ENCODE peak calls at places on chromosome 1, in seven cellular contexts. One of them, this sample, is unnamed.

GRCh38 chr1:105934806-105935205 is 1121.7 kb upstream of the PRMT6 start:
- DNase-seq in activated gamma-delta T cell treated with anti-CD3 and anti-CD28 coated beads, Interleukin-2, amount 50 U/mL, for 16 hours: no peak
- DNase-seq in nucleus accumbens: no peak
- DNase-seq in transverse colon: no peak
- DNase-seq in 8988T: no peak
- DNase-seq in A549: no peak
- DNase-seq in fibroblast of the conjunctiva: no peak
- DNase-seq in this sample: no peak

GRCh38 chr1:228228601-228229074 is 20.8 kb downstream of the OBSCN start:
- DNase-seq in A549: peak
- DNase-seq in fibroblast of the conjunctiva: peak
- DNase-seq in activated gamma-delta T cell treated with anti-CD3 and anti-CD28 coated beads, Interleukin-2, amount 50 U/mL, for 16 hours: no peak
- DNase-seq in nucleus accumbens: no peak
- DNase-seq in 8988T: no peak
- DNase-seq in transverse colon: no peak
- DNase-seq in this sample: no peak

GRCh38 chr1:164969256-164969655 is 387.3 kb downstream of the LMX1A start:
- DNase-seq in transverse colon: no peak
- DNase-seq in activated gamma-delta T cell treated with anti-CD3 and anti-CD28 coated beads, Interleukin-2, amount 50 U/mL, for 16 hours: no peak
- DNase-seq in A549: no peak
- DNase-seq in nucleus accumbens: no peak
- DNase-seq in fibroblast of the conjunctiva: no peak
- DNase-seq in 8988T: no peak
- DNase-seq in this sample: no peak

GRCh38 chr1:223355699-223356098 is 8.3 kb downstream of the SUSD4 start:
- DNase-seq in nucleus accumbens: no peak
- DNase-seq in transverse colon: no peak
- DNase-seq in A549: no peak
- DNase-seq in 8988T: no peak
- DNase-seq in activated gamma-delta T cell treated with anti-CD3 and anti-CD28 coated beads, Interleukin-2, amount 50 U/mL, for 16 hours: no peak
- DNase-seq in fibroblast of the conjunctiva: no peak
- DNase-seq in this sample: no peak

GRCh38 chr1:51569284-51570062 is 47.4 kb upstream of the OSBPL9 start:
- DNase-seq in A549: peak
- DNase-seq in 8988T: no peak
- DNase-seq in nucleus accumbens: no peak
- DNase-seq in activated gamma-delta T cell treated with anti-CD3 and anti-CD28 coated beads, Interleukin-2, amount 50 U/mL, for 16 hours: no peak
- DNase-seq in transverse colon: peak
- DNase-seq in fibroblast of the conjunctiva: no peak
- DNase-seq in this sample: no peak

GRCh38 chr1:152728986-152729385 is 21.0 kb downstream of the LCE4A start:
- DNase-seq in A549: no peak
- DNase-seq in nucleus accumbens: no peak
- DNase-seq in fibroblast of the conjunctiva: no peak
- DNase-seq in activated gamma-delta T cell treated with anti-CD3 and anti-CD28 coated beads, Interleukin-2, amount 50 U/mL, for 16 hours: no peak
- DNase-seq in 8988T: no peak
- DNase-seq in transverse colon: no peak
- DNase-seq in this sample: no peak

GRCh38 chr1:23029337-23029736 is 10.1 kb downstream of the KDM1A start:
- DNase-seq in transverse colon: no peak
- DNase-seq in nucleus accumbens: no peak
- DNase-seq in A549: no peak
- DNase-seq in 8988T: no peak
- DNase-seq in activated gamma-delta T cell treated with anti-CD3 and anti-CD28 coated beads, Interleukin-2, amount 50 U/mL, for 16 hours: no peak
- DNase-seq in fibroblast of the conjunctiva: no peak
- DNase-seq in this sample: no peak

GRCh38 chr1:33541966-33542365 is 69.5 kb downstream of the ZSCAN20 start:
- DNase-seq in transverse colon: no peak
- DNase-seq in activated gamma-delta T cell treated with anti-CD3 and anti-CD28 coated beads, Interleukin-2, amount 50 U/mL, for 16 hours: no peak
- DNase-seq in nucleus accumbens: no peak
- DNase-seq in A549: no peak
- DNase-seq in 8988T: no peak
- DNase-seq in fibroblast of the conjunctiva: no peak
- DNase-seq in this sample: no peak

GRCh38 chr1:158357441-158357840 is 3.7 kb downstream of the CD1E start:
- DNase-seq in transverse colon: no peak
- DNase-seq in fibroblast of the conjunctiva: no peak
- DNase-seq in A549: no peak
- DNase-seq in activated gamma-delta T cell treated with anti-CD3 and anti-CD28 coated beads, Interleukin-2, amount 50 U/mL, for 16 hours: no peak
- DNase-seq in 8988T: no peak
- DNase-seq in nucleus accumbens: no peak
- DNase-seq in this sample: no peak

GRCh38 chr1:72166426-72166825 is 115.9 kb downstream of the NEGR1 start:
- DNase-seq in A549: no peak
- DNase-seq in nucleus accumbens: no peak
- DNase-seq in activated gamma-delta T cell treated with anti-CD3 and anti-CD28 coated beads, Interleukin-2, amount 50 U/mL, for 16 hours: no peak
- DNase-seq in fibroblast of the conjunctiva: no peak
- DNase-seq in 8988T: no peak
- DNase-seq in transverse colon: no peak
- DNase-seq in this sample: no peak

GRCh38 chr1:100921110-100921706 is 25.3 kb downstream of the SLC30A7 start:
- DNase-seq in transverse colon: no peak
- DNase-seq in nucleus accumbens: no peak
- DNase-seq in A549: peak
- DNase-seq in 8988T: no peak
- DNase-seq in activated gamma-delta T cell treated with anti-CD3 and anti-CD28 coated beads, Interleukin-2, amount 50 U/mL, for 16 hours: no peak
- DNase-seq in fibroblast of the conjunctiva: peak
- DNase-seq in this sample: no peak

GRCh38 chr1:16122361-16122881 is 33.4 kb downstream of the EPHA2 start:
- DNase-seq in activated gamma-delta T cell treated with anti-CD3 and anti-CD28 coated beads, Interleukin-2, amount 50 U/mL, for 16 hours: no peak
- DNase-seq in transverse colon: no peak
- DNase-seq in fibroblast of the conjunctiva: no peak
- DNase-seq in nucleus accumbens: no peak
- DNase-seq in 8988T: no peak
- DNase-seq in A549: no peak
- DNase-seq in this sample: no peak

GRCh38 chr1:40438391-40439015 is 11.8 kb upstream of the ZFP69B start:
- DNase-seq in A549: peak
- DNase-seq in 8988T: peak
- DNase-seq in nucleus accumbens: no peak
- DNase-seq in fibroblast of the conjunctiva: no peak
- DNase-seq in activated gamma-delta T cell treated with anti-CD3 and anti-CD28 coated beads, Interleukin-2, amount 50 U/mL, for 16 hours: peak
- DNase-seq in transverse colon: no peak
- DNase-seq in this sample: no peak

GRCh38 chr1:200415227-200415626 is 5.4 kb upstream of the ZNF281 start:
- DNase-seq in fibroblast of the conjunctiva: no peak
- DNase-seq in transverse colon: no peak
- DNase-seq in nucleus accumbens: no peak
- DNase-seq in A549: no peak
- DNase-seq in activated gamma-delta T cell treated with anti-CD3 and anti-CD28 coated beads, Interleukin-2, amount 50 U/mL, for 16 hours: no peak
- DNase-seq in 8988T: no peak
- DNase-seq in this sample: no peak